ENCODE peak calls at places on chromosomes 1 and 21, in eight cellular contexts. One of them, this sample, is unnamed.

GRCh38 chr1:9737716-9738115 is 86.0 kb downstream of the CLSTN1 start:
- DNase-seq in IMR-90: no peak
- DNase-seq in endodermal cell: no peak
- DNase-seq in mesenchymal stem cell: no peak
- DNase-seq in HCT116: no peak
- DNase-seq in neural progenitor cell: no peak
- DNase-seq in NT2/D1: no peak
- DNase-seq in GM23248: no peak
- DNase-seq in this sample: no peak

GRCh38 chr1:20207546-20207945 is 21.2 kb upstream of the PLA2G2C start:
- DNase-seq in IMR-90: no peak
- DNase-seq in endodermal cell: no peak
- DNase-seq in mesenchymal stem cell: no peak
- DNase-seq in HCT116: no peak
- DNase-seq in neural progenitor cell: no peak
- DNase-seq in NT2/D1: no peak
- DNase-seq in GM23248: peak
- DNase-seq in this sample: no peak

GRCh38 chr1:40224040-40224439 is 23.7 kb upstream of the TMCO2 start:
- DNase-seq in IMR-90: no peak
- DNase-seq in endodermal cell: no peak
- DNase-seq in mesenchymal stem cell: no peak
- DNase-seq in HCT116: no peak
- DNase-seq in neural progenitor cell: no peak
- DNase-seq in NT2/D1: no peak
- DNase-seq in GM23248: no peak
- DNase-seq in this sample: no peak

GRCh38 chr1:207831517-207832327 is 79.2 kb downstream of the CD34 start:
- DNase-seq in IMR-90: peak
- DNase-seq in endodermal cell: no peak
- DNase-seq in mesenchymal stem cell: peak
- DNase-seq in HCT116: no peak
- DNase-seq in neural progenitor cell: no peak
- DNase-seq in NT2/D1: no peak
- DNase-seq in GM23248: no peak
- DNase-seq in this sample: no peak

GRCh38 chr1:223732993-223733798 is 20.9 kb downstream of the CAPN2 start:
- DNase-seq in IMR-90: peak
- DNase-seq in endodermal cell: no peak
- DNase-seq in mesenchymal stem cell: no peak
- DNase-seq in HCT116: no peak
- DNase-seq in neural progenitor cell: no peak
- DNase-seq in NT2/D1: no peak
- DNase-seq in GM23248: no peak
- DNase-seq in this sample: no peak

GRCh38 chr1:182391028-182391361 is 595 bp downstream of the GLUL start:
- DNase-seq in IMR-90: no peak
- DNase-seq in endodermal cell: no peak
- DNase-seq in mesenchymal stem cell: no peak
- DNase-seq in HCT116: no peak
- DNase-seq in neural progenitor cell: no peak
- DNase-seq in NT2/D1: no peak
- DNase-seq in GM23248: no peak
- DNase-seq in this sample: no peak

GRCh38 chr1:17156108-17156507 is 36.9 kb upstream of the PADI2 start:
- DNase-seq in IMR-90: peak
- DNase-seq in endodermal cell: no peak
- DNase-seq in mesenchymal stem cell: peak
- DNase-seq in HCT116: no peak
- DNase-seq in neural progenitor cell: no peak
- DNase-seq in NT2/D1: no peak
- DNase-seq in GM23248: peak
- DNase-seq in this sample: no peak

GRCh38 chr1:214003233-214003632 is 15.5 kb downstream of the PROX1 start:
- DNase-seq in IMR-90: no peak
- DNase-seq in endodermal cell: no peak
- DNase-seq in mesenchymal stem cell: no peak
- DNase-seq in HCT116: no peak
- DNase-seq in neural progenitor cell: no peak
- DNase-seq in NT2/D1: no peak
- DNase-seq in GM23248: no peak
- DNase-seq in this sample: no peak

GRCh38 chr1:235060607-235061470 is 67.8 kb downstream of the TOMM20 start:
- DNase-seq in IMR-90: no peak
- DNase-seq in endodermal cell: peak
- DNase-seq in mesenchymal stem cell: no peak
- DNase-seq in HCT116: no peak
- DNase-seq in neural progenitor cell: peak
- DNase-seq in NT2/D1: peak
- DNase-seq in GM23248: peak
- DNase-seq in this sample: peak

GRCh38 chr1:17137441-17137840 is 18.2 kb upstream of the PADI2 start:
- DNase-seq in IMR-90: no peak
- DNase-seq in endodermal cell: peak
- DNase-seq in mesenchymal stem cell: no peak
- DNase-seq in HCT116: no peak
- DNase-seq in neural progenitor cell: no peak
- DNase-seq in NT2/D1: no peak
- DNase-seq in GM23248: no peak
- DNase-seq in this sample: no peak

GRCh38 chr1:162627662-162628296 is 4.5 kb upstream of the DDR2 start:
- DNase-seq in IMR-90: peak
- DNase-seq in endodermal cell: no peak
- DNase-seq in mesenchymal stem cell: no peak
- DNase-seq in HCT116: peak
- DNase-seq in neural progenitor cell: peak
- DNase-seq in NT2/D1: peak
- DNase-seq in GM23248: peak
- DNase-seq in this sample: no peak

GRCh38 chr1:54795841-54796468 is 5.2 kb downstream of the TTC22 start:
- DNase-seq in IMR-90: no peak
- DNase-seq in endodermal cell: no peak
- DNase-seq in mesenchymal stem cell: no peak
- DNase-seq in HCT116: no peak
- DNase-seq in neural progenitor cell: no peak
- DNase-seq in NT2/D1: no peak
- DNase-seq in GM23248: no peak
- DNase-seq in this sample: peak

GRCh38 chr1:171468120-171468790 is 17.1 kb upstream of the PRRC2C start:
- DNase-seq in IMR-90: peak
- DNase-seq in endodermal cell: no peak
- DNase-seq in mesenchymal stem cell: peak
- DNase-seq in HCT116: peak
- DNase-seq in neural progenitor cell: no peak
- DNase-seq in NT2/D1: no peak
- DNase-seq in GM23248: peak
- DNase-seq in this sample: no peak

GRCh38 chr21:37787456-37787855 is 128.8 kb downstream of the KCNJ6 start:
- DNase-seq in IMR-90: peak
- DNase-seq in endodermal cell: no peak
- DNase-seq in mesenchymal stem cell: peak
- DNase-seq in HCT116: no peak
- DNase-seq in neural progenitor cell: no peak
- DNase-seq in NT2/D1: peak
- DNase-seq in GM23248: peak
- DNase-seq in this sample: no peak

GRCh38 chr21:29145354-29145782 is 14.9 kb downstream of the MAP3K7CL start:
- DNase-seq in IMR-90: peak
- DNase-seq in endodermal cell: no peak
- DNase-seq in mesenchymal stem cell: peak
- DNase-seq in HCT116: no peak
- DNase-seq in neural progenitor cell: no peak
- DNase-seq in NT2/D1: no peak
- DNase-seq in GM23248: peak
- DNase-seq in this sample: no peak

GRCh38 chr1:159774465-159774864 is 6.3 kb upstream of the DUSP23 start:
- DNase-seq in IMR-90: no peak
- DNase-seq in endodermal cell: no peak
- DNase-seq in mesenchymal stem cell: no peak
- DNase-seq in HCT116: no peak
- DNase-seq in neural progenitor cell: no peak
- DNase-seq in NT2/D1: no peak
- DNase-seq in GM23248: no peak
- DNase-seq in this sample: no peak

GRCh38 chr1:207224666-207225065 is 96.8 kb upstream of the CD55 start:
- DNase-seq in IMR-90: no peak
- DNase-seq in endodermal cell: no peak
- DNase-seq in mesenchymal stem cell: no peak
- DNase-seq in HCT116: no peak
- DNase-seq in neural progenitor cell: no peak
- DNase-seq in NT2/D1: no peak
- DNase-seq in GM23248: no peak
- DNase-seq in this sample: no peak

GRCh38 chr1:12496154-12496961 is 121.7 kb downstream of the DHRS3 start:
- DNase-seq in IMR-90: no peak
- DNase-seq in endodermal cell: no peak
- DNase-seq in mesenchymal stem cell: no peak
- DNase-seq in HCT116: no peak
- DNase-seq in neural progenitor cell: no peak
- DNase-seq in NT2/D1: no peak
- DNase-seq in GM23248: no peak
- DNase-seq in this sample: no peak

GRCh38 chr1:170284425-170284824 is 138.7 kb downstream of the NTMT2 start:
- DNase-seq in IMR-90: no peak
- DNase-seq in endodermal cell: no peak
- DNase-seq in mesenchymal stem cell: no peak
- DNase-seq in HCT116: no peak
- DNase-seq in neural progenitor cell: no peak
- DNase-seq in NT2/D1: no peak
- DNase-seq in GM23248: no peak
- DNase-seq in this sample: no peak

GRCh38 chr1:100542264-100542663 is 4.3 kb downstream of the GPR88 start:
- DNase-seq in IMR-90: no peak
- DNase-seq in endodermal cell: no peak
- DNase-seq in mesenchymal stem cell: no peak
- DNase-seq in HCT116: no peak
- DNase-seq in neural progenitor cell: no peak
- DNase-seq in NT2/D1: no peak
- DNase-seq in GM23248: no peak
- DNase-seq in this sample: no peak

GRCh38 chr1:231162970-231163830 is 1.3 kb downstream of the TRIM67 start:
- DNase-seq in IMR-90: no peak
- DNase-seq in endodermal cell: peak
- DNase-seq in mesenchymal stem cell: no peak
- DNase-seq in HCT116: no peak
- DNase-seq in neural progenitor cell: peak
- DNase-seq in NT2/D1: no peak
- DNase-seq in GM23248: peak
- DNase-seq in this sample: no peak

GRCh38 chr1:151837841-151838490 is 1.7 kb downstream of the C2CD4D start:
- DNase-seq in IMR-90: peak
- DNase-seq in endodermal cell: no peak
- DNase-seq in mesenchymal stem cell: peak
- DNase-seq in HCT116: no peak
- DNase-seq in neural progenitor cell: peak
- DNase-seq in NT2/D1: no peak
- DNase-seq in GM23248: peak
- DNase-seq in this sample: peak

GRCh38 chr1:151839457-151840409 is at the start of gene C2CD4D:
- DNase-seq in IMR-90: no peak
- DNase-seq in endodermal cell: peak
- DNase-seq in mesenchymal stem cell: peak
- DNase-seq in HCT116: peak
- DNase-seq in neural progenitor cell: peak
- DNase-seq in NT2/D1: peak
- DNase-seq in GM23248: no peak
- DNase-seq in this sample: peak

GRCh38 chr1:151838491-151839412 is 868 bp downstream of the C2CD4D start:
- DNase-seq in IMR-90: no peak
- DNase-seq in endodermal cell: peak
- DNase-seq in mesenchymal stem cell: no peak
- DNase-seq in HCT116: no peak
- DNase-seq in neural progenitor cell: peak
- DNase-seq in NT2/D1: no peak
- DNase-seq in GM23248: no peak
- DNase-seq in this sample: peak

GRCh38 chr1:151841141-151841540 is 1.5 kb upstream of the C2CD4D start:
- DNase-seq in IMR-90: peak
- DNase-seq in endodermal cell: no peak
- DNase-seq in mesenchymal stem cell: no peak
- DNase-seq in HCT116: peak
- DNase-seq in neural progenitor cell: no peak
- DNase-seq in NT2/D1: no peak
- DNase-seq in GM23248: peak
- DNase-seq in this sample: no peak

GRCh38 chr1:151840421-151840820 is 801 bp upstream of the C2CD4D start:
- DNase-seq in IMR-90: no peak
- DNase-seq in endodermal cell: no peak
- DNase-seq in mesenchymal stem cell: no peak
- DNase-seq in HCT116: no peak
- DNase-seq in neural progenitor cell: no peak
- DNase-seq in NT2/D1: no peak
- DNase-seq in GM23248: no peak
- DNase-seq in this sample: no peak
- H3K9ac ChIP-seq in IMR-90: no peak
- H3K9ac ChIP-seq in endodermal cell: no peak
- H3K9ac ChIP-seq in mesenchymal stem cell: no peak
- H3K9ac ChIP-seq in HCT116: peak
- H3K9ac ChIP-seq in neural progenitor cell: no peak
- H3K9ac ChIP-seq in NT2/D1: peak
- H3K9ac ChIP-seq in GM23248: no peak
- H3K9ac ChIP-seq in this sample: no peak

DNA sequence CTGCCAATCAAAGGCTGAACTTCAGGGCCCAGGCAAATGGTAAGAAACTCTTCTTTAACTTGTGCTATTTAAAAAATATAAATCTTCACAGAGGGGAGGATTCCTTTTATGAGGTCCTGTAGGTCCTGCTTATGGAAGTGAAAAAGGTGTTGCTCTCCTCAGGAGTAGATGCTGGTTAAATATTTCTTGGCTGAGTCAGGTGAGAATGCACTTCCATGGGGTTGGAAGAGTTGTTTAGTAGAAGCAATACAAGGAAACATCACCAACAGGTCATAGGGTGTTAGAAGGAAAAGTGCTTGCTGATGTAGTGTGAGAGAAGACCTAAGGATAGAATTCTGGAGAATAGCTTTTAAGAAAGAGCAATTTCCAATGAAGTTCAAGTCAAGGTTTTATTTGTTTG is 42.2 kb upstream of the ATP1A1 start:
- DNase-seq in IMR-90: no peak
- DNase-seq in endodermal cell: no peak
- DNase-seq in mesenchymal stem cell: no peak
- DNase-seq in HCT116: no peak
- DNase-seq in neural progenitor cell: no peak
- DNase-seq in NT2/D1: no peak
- DNase-seq in GM23248: no peak
- DNase-seq in this sample: no peak
- H3K9ac ChIP-seq in IMR-90: no peak
- H3K9ac ChIP-seq in endodermal cell: no peak
- H3K9ac ChIP-seq in mesenchymal stem cell: no peak
- H3K9ac ChIP-seq in HCT116: no peak
- H3K9ac ChIP-seq in neural progenitor cell: no peak
- H3K9ac ChIP-seq in NT2/D1: no peak
- H3K9ac ChIP-seq in GM23248: no peak
- H3K9ac ChIP-seq in this sample: no peak

GRCh38 chr1:221717491-221717865 is 24.4 kb downstream of the DUSP10 start:
- DNase-seq in IMR-90: no peak
- DNase-seq in endodermal cell: no peak
- DNase-seq in mesenchymal stem cell: no peak
- DNase-seq in HCT116: no peak
- DNase-seq in neural progenitor cell: no peak
- DNase-seq in NT2/D1: no peak
- DNase-seq in GM23248: no peak
- DNase-seq in this sample: no peak
- H3K9ac ChIP-seq in IMR-90: peak
- H3K9ac ChIP-seq in endodermal cell: no peak
- H3K9ac ChIP-seq in mesenchymal stem cell: no peak
- H3K9ac ChIP-seq in HCT116: no peak
- H3K9ac ChIP-seq in neural progenitor cell: no peak
- H3K9ac ChIP-seq in NT2/D1: no peak
- H3K9ac ChIP-seq in GM23248: no peak
- H3K9ac ChIP-seq in this sample: no peak

GRCh38 chr1:240823357-240823756 is 211.4 kb upstream of the GREM2 start:
- DNase-seq in IMR-90: no peak
- DNase-seq in endodermal cell: no peak
- DNase-seq in mesenchymal stem cell: no peak
- DNase-seq in HCT116: no peak
- DNase-seq in neural progenitor cell: no peak
- DNase-seq in NT2/D1: no peak
- DNase-seq in GM23248: no peak
- DNase-seq in this sample: peak
- H3K9ac ChIP-seq in IMR-90: no peak
- H3K9ac ChIP-seq in endodermal cell: no peak
- H3K9ac ChIP-seq in mesenchymal stem cell: no peak
- H3K9ac ChIP-seq in HCT116: no peak
- H3K9ac ChIP-seq in neural progenitor cell: no peak
- H3K9ac ChIP-seq in NT2/D1: no peak
- H3K9ac ChIP-seq in GM23248: no peak
- H3K9ac ChIP-seq in this sample: no peak

This sample was measured in kidney.